ENCODE peak calls at places on chromosomes 5 and 9, in five cellular contexts. K, O, A, Q and R are unnamed samples.

GRCh38 chr5:156391139-156391538 is 64.2 kb downstream of the SGCD start:
- DNase-seq in Q (no peak), A (no peak), K (no peak), O (no peak), R (no peak)

GRCh38 chr9:131492070-131492469 is 10.6 kb upstream of the POMT1 start:
- DNase-seq in K (no peak), A (no peak), O (no peak), Q (no peak), R (no peak)

GRCh38 chr9:104606202-104606601 is 775 bp upstream of the OR13C2 start:
- DNase-seq in Q (no peak), K (no peak), O (no peak), A (no peak), R (no peak)

GRCh38 chr5:1557114-1557873 is 33.5 kb upstream of the LPCAT1 start:
- DNase-seq in A (no peak), O (no peak), Q (no peak), K (no peak), R (no peak)

GRCh38 chr9:101235105-101235866 is 149.5 kb downstream of the BAAT start:
- DNase-seq in A (peak), K (no peak), O (peak), Q (peak), R (no peak)

GRCh38 chr5:111914957-111915356 is 158.0 kb upstream of the NREP start:
- DNase-seq in K (no peak), O (no peak), A (no peak), Q (no peak), R (no peak)

GRCh38 chr5:138454121-138454520 is 11.2 kb upstream of the EGR1 start:
- DNase-seq in A (no peak), Q (no peak), K (no peak), O (no peak), R (no peak)

GRCh38 chr9:37220971-37221370 is 100.6 kb downstream of the ZCCHC7 start:
- DNase-seq in K (no peak), O (no peak), Q (no peak), A (no peak), R (no peak)

GRCh38 chr5:118777468-118777746 is 210.9 kb downstream of the DTWD2 start:
- DNase-seq in A (no peak), K (no peak), Q (no peak), O (no peak), R (no peak)

GRCh38 chr9:137453643-137454081 is 5.5 kb downstream of the NSMF start:
- DNase-seq in Q (peak), K (peak), O (peak), A (no peak), R (peak)

GRCh38 chr5:595285-595684 is 16.9 kb upstream of the CEP72 start:
- DNase-seq in A (no peak), O (peak), Q (no peak), K (no peak), R (no peak)

GRCh38 chr5:137734962-137735530 is 843 bp downstream of the KLHL3 start:
- DNase-seq in Q (peak), O (no peak), K (no peak), A (no peak), R (no peak)

GRCh38 chr9:88258012-88258411 is 119.7 kb upstream of the SPATA31C2 start:
- DNase-seq in A (no peak), O (peak), K (no peak), Q (no peak), R (no peak)

GRCh38 chr5:74042559-74043357 is 416.8 kb downstream of the ARHGEF28 start:
- DNase-seq in O (no peak), A (no peak), K (no peak), Q (no peak), R (no peak)

GRCh38 chr9:136424750-136425362 is 14.4 kb downstream of the PMPCA start:
- DNase-seq in K (no peak), A (no peak), Q (no peak), O (no peak), R (no peak)

GRCh38 chr5:132260714-132261615 is 3.5 kb downstream of the PDLIM4 start:
- DNase-seq in K (no peak), A (no peak), Q (no peak), O (peak), R (no peak)